ENCODE peak calls at places on chromosome 17, in four cellular contexts. C, F, Y and Q are unnamed samples.
A peak's percentile ranks its signal among the peaks of the same experiment; 100 is the strongest.

GRCh38 chr17:82956146-82956725 is 116.4 kb upstream of the ZNF750 start:
- DNase-seq in C (peak; percentile 45), F (peak; percentile 58), Y (no peak), Q (no peak)

GRCh38 chr17:82384730-82385429 is 13.3 kb downstream of the UTS2R start:
- DNase-seq in C (no peak), F (peak; percentile 82), Y (peak; percentile 38), Q (no peak)

GRCh38 chr17:6755731-6756184 is at the start of gene XAF1:
- DNase-seq in C (no peak), F (peak; percentile 76), Y (peak; percentile 73), Q (no peak)

GRCh38 chr17:82876149-82876548 is 36.3 kb upstream of the ZNF750 start:
- DNase-seq in C (no peak), F (peak; percentile 83), Y (no peak), Q (no peak)

GRCh38 chr17:19386974-19387920 is at the start of gene MFAP4:
- DNase-seq in C (peak; percentile 77), F (peak; percentile 74), Y (peak; percentile 64), Q (no peak)

GRCh38 chr17:58341861-58342475 is 10.0 kb downstream of the SUPT4H1 start:
- DNase-seq in C (no peak), F (no peak), Y (no peak), Q (no peak)

GRCh38 chr17:15996322-15996721 is 3.2 kb downstream of the ZSWIM7 start:
- DNase-seq in C (no peak), F (no peak), Y (no peak), Q (no peak)

GRCh38 chr17:82937411-82938371 is 97.9 kb upstream of the ZNF750 start:
- DNase-seq in C (no peak), F (peak; percentile 75), Y (no peak), Q (no peak)

GRCh38 chr17:38701504-38702165 is 3.4 kb upstream of the MLLT6 start:
- DNase-seq in C (peak; percentile 65), F (no peak), Y (no peak), Q (no peak)

DNA sequence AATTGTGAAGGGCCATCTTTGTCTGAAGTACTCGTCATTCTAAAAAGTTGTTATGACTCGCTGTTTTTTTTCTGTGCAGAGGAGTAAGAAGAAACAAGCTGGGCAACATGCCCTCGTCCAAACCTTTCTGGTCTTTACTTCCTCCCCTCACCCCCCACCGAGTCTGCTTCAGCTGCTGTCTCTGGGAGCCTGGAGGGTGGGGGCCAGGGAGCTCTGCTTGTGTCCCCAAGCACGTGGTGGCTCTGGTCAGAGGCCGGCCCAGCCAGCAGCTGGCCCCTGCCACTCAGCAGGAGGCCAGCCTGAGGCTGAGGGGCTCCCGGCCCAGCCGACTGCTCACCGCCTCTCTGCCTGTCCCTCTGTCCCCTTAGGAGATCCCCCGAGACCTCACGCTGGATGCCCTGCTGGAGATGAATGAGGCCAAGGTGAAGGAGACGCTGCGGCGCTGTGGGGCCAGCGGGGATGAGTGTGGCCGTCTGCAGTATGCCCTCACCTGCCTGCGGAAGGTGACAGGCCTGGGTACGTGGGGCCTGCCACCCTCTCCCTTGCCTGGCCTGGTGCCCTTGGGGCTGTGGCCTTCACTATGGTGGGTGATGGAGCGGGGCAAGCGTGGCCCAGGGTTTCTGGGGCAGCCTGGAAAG is 53.7 kb upstream of the LGALS9 start:
- DNase-seq in C (no peak), F (no peak), Y (no peak), Q (no peak)
- H3K4me1 ChIP-seq in C (no peaks in the 10 kb centered on the region), F (peaks cover 15% of the 10 kb centered on the region), Y (peaks cover 32% of the 10 kb centered on the region), Q (peaks cover 33% of the 10 kb centered on the region)

DNA sequence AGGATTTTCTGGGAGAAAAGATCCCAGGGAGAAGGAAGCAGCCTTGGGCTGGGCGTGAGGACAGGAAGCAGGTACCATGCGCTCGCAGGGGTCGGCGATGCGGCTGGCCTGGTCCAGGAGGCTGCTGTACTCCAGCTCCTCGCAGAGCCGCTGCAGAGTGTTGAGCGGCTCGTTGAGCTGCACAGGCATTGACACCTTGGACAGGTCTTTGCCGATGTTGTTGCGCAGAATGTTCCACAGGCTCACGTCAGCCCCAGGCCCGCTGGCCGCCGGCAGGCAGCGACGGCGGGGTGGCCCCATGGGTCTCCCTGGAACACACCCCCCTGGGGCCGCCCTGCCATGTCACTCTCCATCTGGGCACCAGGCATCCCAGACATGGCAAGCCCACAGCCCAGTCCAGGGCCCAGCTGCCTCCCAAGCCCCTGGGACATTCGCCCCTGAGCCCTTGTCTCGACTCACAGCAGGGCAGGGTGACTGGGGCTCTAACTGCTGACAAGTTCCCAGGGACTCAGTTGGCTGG is 8.0 kb downstream of the OSBPL7 start:
- DNase-seq in C (peak; percentile 60), F (no peak), Y (no peak), Q (no peak)
- H3K4me1 ChIP-seq in C (peaks cover 24% of the 10 kb centered on the region), F (no peaks in the 10 kb centered on the region), Y (no peaks in the 10 kb centered on the region), Q (peaks cover 15% of the 10 kb centered on the region)

GRCh38 chr17:8075574-8076342 is 11.8 kb downstream of the ALOX12B start:
- DNase-seq in C (no peak), F (no peak), Y (no peak), Q (no peak)
- H3K4me1 ChIP-seq in C (peaks cover 39% of the 10 kb centered on the region), F (peaks cover 18% of the 10 kb centered on the region), Y (peaks cover 37% of the 10 kb centered on the region), Q (peaks cover 38% of the 10 kb centered on the region)

GRCh38 chr17:40113961-40114272 is 7.9 kb upstream of the MSL1 start:
- DNase-seq in C (no peak), F (no peak), Y (no peak), Q (no peak)

GRCh38 chr17:40113110-40113960 is 8.4 kb upstream of the MSL1 start:
- DNase-seq in C (peak; percentile 96), F (peak; percentile 93), Y (peak; percentile 95), Q (no peak)

GRCh38 chr17:40112718-40113109 is 9.1 kb upstream of the MSL1 start:
- DNase-seq in C (no peak), F (no peak), Y (peak; percentile 40), Q (no peak)

GRCh38 chr17:40112191-40112590 is 9.6 kb upstream of the MSL1 start:
- DNase-seq in C (no peak), F (no peak), Y (no peak), Q (no peak)

GRCh38 chr17:40115101-40115436 is 6.7 kb upstream of the MSL1 start:
- DNase-seq in C (no peak), F (no peak), Y (no peak), Q (no peak)
- H3K4me1 ChIP-seq in C (peaks cover 48% of the 10 kb centered on the region), F (peaks cover 38% of the 10 kb centered on the region), Y (peaks cover 43% of the 10 kb centered on the region), Q (peaks cover 48% of the 10 kb centered on the region)

GRCh38 chr17:64780096-64781012 is 118.2 kb upstream of the SMURF2 start:
- DNase-seq in C (peak; percentile 83), F (peak; percentile 93), Y (peak; percentile 44), Q (no peak)

GRCh38 chr17:64779344-64780095 is 117.4 kb upstream of the SMURF2 start:
- DNase-seq in C (no peak), F (peak; percentile 80), Y (no peak), Q (no peak)

GRCh38 chr17:64781810-64782555 is 119.9 kb upstream of the SMURF2 start:
- DNase-seq in C (peak; percentile 71), F (no peak), Y (no peak), Q (no peak)

GRCh38 chr17:64781013-64781392 is 118.9 kb upstream of the SMURF2 start:
- DNase-seq in C (no peak), F (peak; percentile 84), Y (no peak), Q (no peak)

DNA sequence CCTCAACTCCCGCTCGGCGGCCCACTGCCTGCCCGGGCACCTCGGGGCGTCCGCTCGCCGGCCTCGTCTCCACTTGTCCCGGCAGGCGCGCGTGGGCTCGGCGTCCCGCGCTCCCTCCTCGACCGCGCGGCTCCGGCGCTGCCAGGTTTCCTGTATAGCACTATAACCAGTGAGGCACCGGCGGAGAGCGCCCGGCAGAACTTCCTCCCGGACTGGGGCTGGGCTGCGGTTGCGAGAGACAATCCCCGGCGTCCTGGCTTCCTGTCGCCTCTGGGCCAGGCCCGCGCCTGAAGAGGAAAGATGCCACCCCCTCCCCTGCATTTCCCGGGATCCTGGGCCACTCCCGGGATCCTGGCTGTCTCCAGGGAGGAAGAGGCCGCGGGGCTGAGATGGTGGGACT is 119.3 kb upstream of the SMURF2 start:
- DNase-seq in C (peak; percentile 85), F (peak; percentile 97), Y (peak; percentile 74), Q (no peak)
- H3K4me1 ChIP-seq in C (peaks cover 67% of the 10 kb centered on the region), F (peaks cover 39% of the 10 kb centered on the region), Y (peaks cover 56% of the 10 kb centered on the region), Q (peaks cover 55% of the 10 kb centered on the region)

GRCh38 chr17:31491794-31492171 is 100.3 kb downstream of the RAB11FIP4 start:
- DNase-seq in C (no peak), F (no peak), Y (no peak), Q (no peak)

GRCh38 chr17:31490991-31491793 is 99.7 kb downstream of the RAB11FIP4 start:
- DNase-seq in C (no peak), F (no peak), Y (no peak), Q (no peak)

GRCh38 chr17:31493656-31494155 is 102.2 kb downstream of the RAB11FIP4 start:
- DNase-seq in C (no peak), F (no peak), Y (no peak), Q (no peak)

GRCh38 chr17:31492880-31493655 is 101.6 kb downstream of the RAB11FIP4 start:
- DNase-seq in C (no peak), F (no peak), Y (peak; percentile 42), Q (no peak)

GRCh38 chr17:31492206-31492605 is 100.7 kb downstream of the RAB11FIP4 start:
- DNase-seq in C (no peak), F (no peak), Y (no peak), Q (no peak)
- H3K4me1 ChIP-seq in C (peaks cover 86% of the 10 kb centered on the region), F (peaks cover 16% of the 10 kb centered on the region), Y (peaks cover 50% of the 10 kb centered on the region), Q (peaks cover 49% of the 10 kb centered on the region)

DNA sequence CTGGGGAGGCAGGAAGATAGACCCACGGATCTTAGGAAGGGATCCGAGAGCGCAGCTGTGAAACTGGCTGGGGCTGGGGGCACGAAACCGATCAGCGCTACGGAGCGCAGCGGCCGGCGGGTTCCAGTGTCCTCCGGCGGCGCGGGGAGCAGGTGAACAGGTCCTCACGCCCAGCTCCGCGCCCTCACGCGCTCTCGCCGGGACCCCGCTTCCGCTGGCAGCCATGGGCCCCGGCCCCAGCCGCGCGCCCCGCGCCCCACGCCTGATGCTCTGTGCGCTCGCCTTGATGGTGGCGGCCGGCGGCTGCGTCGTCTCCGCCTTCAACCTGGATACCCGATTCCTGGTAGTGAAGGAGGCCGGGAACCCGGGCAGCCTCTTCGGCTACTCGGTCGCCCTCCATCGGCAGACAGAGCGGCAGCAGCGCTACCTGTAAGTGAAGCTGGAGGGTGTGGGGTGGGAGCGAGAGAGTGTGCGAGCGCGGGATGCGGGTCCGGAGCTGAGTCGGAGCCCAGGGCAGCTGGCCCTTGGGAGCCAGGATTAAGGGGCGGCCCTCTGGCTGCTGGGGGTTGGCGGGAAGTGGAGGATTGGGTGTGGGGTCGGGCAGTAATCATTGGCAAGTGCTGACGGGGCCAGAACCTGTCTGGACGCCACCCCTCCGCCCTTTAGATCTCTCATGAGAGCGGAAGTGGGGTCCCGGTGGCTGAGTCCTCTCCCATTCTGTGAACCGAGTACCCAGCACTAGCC is 479 bp downstream of the ITGA3 start:
- DNase-seq in C (no peak), F (peak; percentile 86), Y (no peak), Q (no peak)
- H3K4me1 ChIP-seq in C (peaks cover 77% of the 10 kb centered on the region), F (peaks cover 63% of the 10 kb centered on the region), Y (peaks cover 79% of the 10 kb centered on the region), Q (peaks cover 77% of the 10 kb centered on the region)

DNA sequence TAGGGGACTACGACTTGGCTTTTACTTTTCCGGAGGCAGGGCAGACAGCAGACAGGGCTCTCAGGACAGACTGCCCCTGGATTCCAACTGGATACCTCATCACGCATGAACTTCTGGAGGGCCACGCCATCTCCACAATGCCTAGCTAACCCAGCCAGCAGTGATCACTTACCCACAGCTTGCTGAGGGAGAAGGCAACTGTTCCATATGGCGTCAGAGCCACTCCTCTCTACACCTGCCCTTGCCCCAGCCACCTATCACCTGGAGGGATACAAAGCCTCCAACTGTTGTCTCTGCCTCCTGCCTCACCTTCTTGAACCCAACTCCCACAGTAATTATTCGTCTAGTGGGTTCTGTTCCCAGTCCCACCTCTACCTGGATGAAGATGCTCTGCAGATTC is 8.8 kb downstream of the MYO19 start:
- DNase-seq in C (peak; percentile 30), F (no peak), Y (no peak), Q (no peak)
- H3K4me1 ChIP-seq in C (no peaks in the 10 kb centered on the region), F (no peaks in the 10 kb centered on the region), Y (no peaks in the 10 kb centered on the region), Q (no peaks in the 10 kb centered on the region)